ENCODE peak calls at places on chromosomes 5 and 9, in ten cellular contexts. One of them, this sample, is unnamed.

GRCh38 chr5:76269259-76269958 is 133.7 kb upstream of the IQGAP2 start:
- DNase-seq in tibial artery: no peak
- DNase-seq in uterus: no peak
- DNase-seq in mesendoderm: no peak
- DNase-seq in adrenal gland: no peak
- DNase-seq in stomach: no peak
- DNase-seq in endodermal cell: no peak
- DNase-seq in ovary: no peak
- DNase-seq in left ventricle myocardium inferior: no peak
- DNase-seq in mammary epithelial cell: no peak
- DNase-seq in this sample: no peak

GRCh38 chr5:1040571-1040970 is 32.0 kb downstream of the NKD2 start:
- DNase-seq in mammary epithelial cell: no peak
- DNase-seq in tibial artery: no peak
- DNase-seq in adrenal gland: no peak
- DNase-seq in ovary: no peak
- DNase-seq in uterus: no peak
- DNase-seq in endodermal cell: no peak
- DNase-seq in left ventricle myocardium inferior: peak; percentile 11
- DNase-seq in mesendoderm: no peak
- DNase-seq in stomach: no peak
- DNase-seq in this sample: no peak

GRCh38 chr9:99430301-99430700 is 208.2 kb downstream of the SEC61B start:
- DNase-seq in left ventricle myocardium inferior: no peak
- DNase-seq in ovary: no peak
- DNase-seq in stomach: no peak
- DNase-seq in endodermal cell: no peak
- DNase-seq in adrenal gland: peak; percentile 16
- DNase-seq in uterus: no peak
- DNase-seq in mammary epithelial cell: peak; percentile 38
- DNase-seq in mesendoderm: no peak
- DNase-seq in tibial artery: no peak
- DNase-seq in this sample: no peak

GRCh38 chr9:26463841-26464240 is 428.8 kb downstream of the CAAP1 start:
- DNase-seq in endodermal cell: no peak
- DNase-seq in uterus: no peak
- DNase-seq in mesendoderm: no peak
- DNase-seq in tibial artery: no peak
- DNase-seq in left ventricle myocardium inferior: no peak
- DNase-seq in adrenal gland: no peak
- DNase-seq in mammary epithelial cell: no peak
- DNase-seq in ovary: no peak
- DNase-seq in stomach: no peak
- DNase-seq in this sample: no peak

GRCh38 chr5:14557840-14558239 is 23.8 kb upstream of the OTULINL start:
- DNase-seq in mammary epithelial cell: no peak
- DNase-seq in mesendoderm: no peak
- DNase-seq in left ventricle myocardium inferior: no peak
- DNase-seq in stomach: no peak
- DNase-seq in tibial artery: no peak
- DNase-seq in adrenal gland: no peak
- DNase-seq in endodermal cell: no peak
- DNase-seq in uterus: no peak
- DNase-seq in ovary: no peak
- DNase-seq in this sample: no peak

GRCh38 chr5:67214713-67215591 is 18.4 kb upstream of the CD180 start:
- DNase-seq in endodermal cell: no peak
- DNase-seq in mammary epithelial cell: no peak
- DNase-seq in adrenal gland: no peak
- DNase-seq in mesendoderm: no peak
- DNase-seq in tibial artery: no peak
- DNase-seq in stomach: peak; percentile 83
- DNase-seq in uterus: no peak
- DNase-seq in ovary: no peak
- DNase-seq in left ventricle myocardium inferior: no peak
- DNase-seq in this sample: no peak

GRCh38 chr5:14930486-14930885 is 58.9 kb upstream of the ANKH start:
- DNase-seq in stomach: no peak
- DNase-seq in mammary epithelial cell: no peak
- DNase-seq in mesendoderm: no peak
- DNase-seq in ovary: no peak
- DNase-seq in adrenal gland: no peak
- DNase-seq in left ventricle myocardium inferior: no peak
- DNase-seq in endodermal cell: no peak
- DNase-seq in uterus: no peak
- DNase-seq in tibial artery: no peak
- DNase-seq in this sample: no peak

GRCh38 chr9:95067888-95068287 is 249.6 kb downstream of the FANCC start:
- DNase-seq in uterus: no peak
- DNase-seq in stomach: no peak
- DNase-seq in mesendoderm: no peak
- DNase-seq in left ventricle myocardium inferior: no peak
- DNase-seq in ovary: no peak
- DNase-seq in tibial artery: no peak
- DNase-seq in endodermal cell: no peak
- DNase-seq in adrenal gland: no peak
- DNase-seq in mammary epithelial cell: no peak
- DNase-seq in this sample: no peak

GRCh38 chr5:74256947-74257573 is 383.5 kb downstream of the ENC1 start:
- DNase-seq in uterus: no peak
- DNase-seq in stomach: no peak
- DNase-seq in left ventricle myocardium inferior: no peak
- DNase-seq in mesendoderm: no peak
- DNase-seq in tibial artery: no peak
- DNase-seq in ovary: peak; percentile 28
- DNase-seq in endodermal cell: peak; percentile 56
- DNase-seq in mammary epithelial cell: no peak
- DNase-seq in adrenal gland: peak; percentile 32
- DNase-seq in this sample: no peak

GRCh38 chr5:8749556-8749955 is 796.3 kb downstream of the SEMA5A start:
- DNase-seq in endodermal cell: no peak
- DNase-seq in ovary: no peak
- DNase-seq in mesendoderm: no peak
- DNase-seq in adrenal gland: no peak
- DNase-seq in uterus: no peak
- DNase-seq in left ventricle myocardium inferior: no peak
- DNase-seq in tibial artery: no peak
- DNase-seq in mammary epithelial cell: no peak
- DNase-seq in stomach: no peak
- DNase-seq in this sample: no peak

GRCh38 chr5:107997338-107997979 is 326.7 kb upstream of the EFNA5 start:
- DNase-seq in endodermal cell: no peak
- DNase-seq in uterus: no peak
- DNase-seq in mesendoderm: peak; percentile 36
- DNase-seq in adrenal gland: no peak
- DNase-seq in stomach: no peak
- DNase-seq in left ventricle myocardium inferior: no peak
- DNase-seq in ovary: no peak
- DNase-seq in tibial artery: no peak
- DNase-seq in mammary epithelial cell: no peak
- DNase-seq in this sample: no peak

GRCh38 chr9:103301051-103301450 is 305.9 kb downstream of the CYLC2 start:
- DNase-seq in adrenal gland: no peak
- DNase-seq in ovary: no peak
- DNase-seq in uterus: no peak
- DNase-seq in endodermal cell: peak; percentile 60
- DNase-seq in mesendoderm: peak; percentile 62
- DNase-seq in mammary epithelial cell: no peak
- DNase-seq in stomach: no peak
- DNase-seq in left ventricle myocardium inferior: no peak
- DNase-seq in tibial artery: no peak
- DNase-seq in this sample: no peak

GRCh38 chr5:116265506-116265905 is 180.7 kb downstream of the COMMD10 start:
- DNase-seq in tibial artery: no peak
- DNase-seq in adrenal gland: no peak
- DNase-seq in mesendoderm: no peak
- DNase-seq in stomach: no peak
- DNase-seq in uterus: no peak
- DNase-seq in left ventricle myocardium inferior: no peak
- DNase-seq in ovary: no peak
- DNase-seq in endodermal cell: no peak
- DNase-seq in mammary epithelial cell: no peak
- DNase-seq in this sample: no peak

GRCh38 chr5:171336486-171337206 is 27.6 kb downstream of the TLX3 start:
- DNase-seq in left ventricle myocardium inferior: no peak
- DNase-seq in adrenal gland: no peak
- DNase-seq in uterus: no peak
- DNase-seq in tibial artery: no peak
- DNase-seq in endodermal cell: peak; percentile 79
- DNase-seq in mesendoderm: peak; percentile 59
- DNase-seq in stomach: peak; percentile 36
- DNase-seq in ovary: no peak
- DNase-seq in mammary epithelial cell: peak; percentile 54
- DNase-seq in this sample: no peak

GRCh38 chr5:34868736-34869135 is 29.8 kb downstream of the TTC23L start:
- DNase-seq in ovary: no peak
- DNase-seq in endodermal cell: no peak
- DNase-seq in adrenal gland: no peak
- DNase-seq in mesendoderm: no peak
- DNase-seq in left ventricle myocardium inferior: no peak
- DNase-seq in tibial artery: no peak
- DNase-seq in mammary epithelial cell: no peak
- DNase-seq in uterus: no peak
- DNase-seq in stomach: no peak
- DNase-seq in this sample: no peak
- H3K36me3 ChIP-seq in ovary: no peaks in the 10 kb centered on the region
- H3K36me3 ChIP-seq in endodermal cell: no peaks in the 10 kb centered on the region
- H3K36me3 ChIP-seq in adrenal gland: no peaks in the 10 kb centered on the region
- H3K36me3 ChIP-seq in mesendoderm: no peaks in the 10 kb centered on the region
- H3K36me3 ChIP-seq in left ventricle myocardium inferior: no peaks in the 10 kb centered on the region
- H3K36me3 ChIP-seq in tibial artery: no peaks in the 10 kb centered on the region
- H3K36me3 ChIP-seq in mammary epithelial cell: no peaks in the 10 kb centered on the region
- H3K36me3 ChIP-seq in uterus: no peaks in the 10 kb centered on the region
- H3K36me3 ChIP-seq in stomach: no peaks in the 10 kb centered on the region
- H3K36me3 ChIP-seq in this sample: no peaks in the 10 kb centered on the region

DNA sequence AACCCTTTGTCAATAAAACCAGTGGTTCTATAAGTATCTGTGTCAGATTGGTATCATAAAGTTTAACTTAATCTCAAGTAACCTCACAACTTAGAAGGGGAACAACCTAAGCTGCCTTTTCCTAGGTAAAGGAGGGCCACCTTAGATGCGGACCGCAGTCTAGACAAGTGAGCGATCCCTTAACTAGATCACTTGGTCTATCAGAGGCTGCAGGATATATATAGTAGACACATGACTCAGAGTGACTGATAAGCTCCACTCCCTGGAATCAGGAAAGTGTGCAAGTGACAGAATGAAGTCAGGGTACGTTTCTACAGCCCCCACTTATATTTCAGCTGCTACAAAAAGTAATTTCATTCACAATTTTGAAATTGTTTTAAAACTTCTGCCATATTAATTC is 7.4 kb downstream of the REEP5 start:
- DNase-seq in adrenal gland: no peak
- DNase-seq in ovary: no peak
- DNase-seq in mammary epithelial cell: no peak
- DNase-seq in uterus: no peak
- DNase-seq in mesendoderm: no peak
- DNase-seq in stomach: no peak
- DNase-seq in endodermal cell: no peak
- DNase-seq in left ventricle myocardium inferior: no peak
- DNase-seq in tibial artery: no peak
- DNase-seq in this sample: no peak
- H3K27ac ChIP-seq in adrenal gland: peak overlapping the region; percentile 11
- H3K27ac ChIP-seq in ovary: no peak overlapping the region
- H3K27ac ChIP-seq in mammary epithelial cell: no peak overlapping the region
- H3K27ac ChIP-seq in uterus: no peak overlapping the region
- H3K27ac ChIP-seq in mesendoderm: no peak overlapping the region
- H3K27ac ChIP-seq in stomach: no peak overlapping the region
- H3K27ac ChIP-seq in endodermal cell: no peak overlapping the region
- H3K27ac ChIP-seq in left ventricle myocardium inferior: peak overlapping the region; percentile 61
- H3K27ac ChIP-seq in tibial artery: peak overlapping the region; percentile 15
- H3K27ac ChIP-seq in this sample: no peak overlapping the region

DNA sequence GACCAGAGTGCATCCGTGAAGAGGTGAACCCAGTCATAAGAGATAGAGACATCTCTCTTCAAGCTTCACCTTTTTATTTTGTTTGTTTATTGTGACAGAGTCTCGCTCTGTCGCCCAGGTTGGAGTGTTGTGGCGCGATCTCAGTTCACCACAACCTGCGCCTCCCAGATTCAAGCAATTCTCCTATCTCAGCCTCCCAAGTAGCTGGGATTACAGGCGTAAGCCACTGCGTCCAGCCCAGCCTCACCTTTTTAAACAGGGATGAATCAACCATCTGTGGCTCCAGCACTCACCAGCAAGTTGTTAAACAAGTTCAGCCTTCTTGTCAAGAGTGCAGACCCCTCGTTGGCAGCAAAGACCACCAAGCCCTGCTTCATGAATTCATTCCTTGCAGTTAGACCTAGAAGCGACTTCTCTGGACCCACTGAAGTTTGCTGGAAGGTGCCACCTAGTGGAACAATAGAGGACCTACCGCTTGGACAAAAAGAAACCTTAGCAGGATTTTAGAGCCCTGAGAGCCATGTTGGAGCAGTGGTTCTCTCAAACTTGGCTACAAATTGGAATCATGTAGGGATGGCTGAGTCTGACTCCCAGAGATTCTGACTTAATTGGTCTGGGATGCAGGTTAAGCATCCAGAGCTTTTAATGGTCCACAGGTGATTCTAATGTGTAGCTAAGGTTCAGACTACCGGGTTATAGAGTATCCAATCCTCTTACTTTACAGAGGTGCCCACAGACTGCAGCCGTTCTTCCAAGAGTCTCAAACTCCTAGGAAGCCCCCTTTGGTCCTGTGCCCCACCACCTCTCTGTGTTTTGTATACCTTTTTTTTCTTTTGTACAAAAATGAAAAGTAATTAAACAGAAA is 10.5 kb upstream of the GALNT10 start:
- DNase-seq in mesendoderm: peak; percentile 80
- DNase-seq in endodermal cell: peak; percentile 76
- DNase-seq in left ventricle myocardium inferior: no peak
- DNase-seq in uterus: no peak
- DNase-seq in mammary epithelial cell: peak; percentile 30
- DNase-seq in stomach: no peak
- DNase-seq in tibial artery: no peak
- DNase-seq in adrenal gland: peak; percentile 42
- DNase-seq in ovary: no peak
- DNase-seq in this sample: no peak
- H3K27me3 ChIP-seq in mesendoderm: no peaks in the 10 kb centered on the region
- H3K27me3 ChIP-seq in endodermal cell: no peaks in the 10 kb centered on the region
- H3K27me3 ChIP-seq in left ventricle myocardium inferior: no peaks in the 10 kb centered on the region
- H3K27me3 ChIP-seq in uterus: no peaks in the 10 kb centered on the region
- H3K27me3 ChIP-seq in mammary epithelial cell: peaks cover 9% of the 10 kb centered on the region
- H3K27me3 ChIP-seq in stomach: no peaks in the 10 kb centered on the region
- H3K27me3 ChIP-seq in tibial artery: no peaks in the 10 kb centered on the region
- H3K27me3 ChIP-seq in adrenal gland: no peaks in the 10 kb centered on the region
- H3K27me3 ChIP-seq in ovary: no peaks in the 10 kb centered on the region
- H3K27me3 ChIP-seq in this sample: peaks cover 7% of the 10 kb centered on the region

GRCh38 chr5:94571415-94571814 is 47.0 kb downstream of the KIAA0825 start:
- DNase-seq in endodermal cell: no peak
- DNase-seq in adrenal gland: no peak
- DNase-seq in ovary: no peak
- DNase-seq in uterus: no peak
- DNase-seq in mammary epithelial cell: no peak
- DNase-seq in stomach: no peak
- DNase-seq in mesendoderm: no peak
- DNase-seq in tibial artery: no peak
- DNase-seq in left ventricle myocardium inferior: no peak
- DNase-seq in this sample: no peak

GRCh38 chr5:94577466-94578245 is 40.7 kb downstream of the KIAA0825 start:
- DNase-seq in tibial artery: no peak
- DNase-seq in left ventricle myocardium inferior: no peak
- DNase-seq in endodermal cell: no peak
- DNase-seq in adrenal gland: no peak
- DNase-seq in uterus: no peak
- DNase-seq in stomach: no peak
- DNase-seq in mammary epithelial cell: no peak
- DNase-seq in ovary: no peak
- DNase-seq in mesendoderm: no peak
- DNase-seq in this sample: no peak

GRCh38 chr5:94575196-94575595 is 43.2 kb downstream of the KIAA0825 start:
- DNase-seq in mammary epithelial cell: no peak
- DNase-seq in ovary: no peak
- DNase-seq in mesendoderm: no peak
- DNase-seq in left ventricle myocardium inferior: no peak
- DNase-seq in adrenal gland: no peak
- DNase-seq in tibial artery: no peak
- DNase-seq in endodermal cell: no peak
- DNase-seq in uterus: no peak
- DNase-seq in stomach: no peak
- DNase-seq in this sample: no peak
- H3K36me3 ChIP-seq in mammary epithelial cell: no peaks in the 10 kb centered on the region
- H3K36me3 ChIP-seq in ovary: no peaks in the 10 kb centered on the region
- H3K36me3 ChIP-seq in mesendoderm: no peaks in the 10 kb centered on the region
- H3K36me3 ChIP-seq in left ventricle myocardium inferior: no peaks in the 10 kb centered on the region
- H3K36me3 ChIP-seq in adrenal gland: no peaks in the 10 kb centered on the region
- H3K36me3 ChIP-seq in tibial artery: no peaks in the 10 kb centered on the region
- H3K36me3 ChIP-seq in endodermal cell: peaks cover 13% of the 10 kb centered on the region
- H3K36me3 ChIP-seq in uterus: peaks cover 4% of the 10 kb centered on the region
- H3K36me3 ChIP-seq in stomach: no peaks in the 10 kb centered on the region
- H3K36me3 ChIP-seq in this sample: no peaks in the 10 kb centered on the region